ENCODE peak calls at places on chromosomes 4 and X, in six cellular contexts. Y, F, Q, I, T and W are unnamed samples.
A peak's percentile ranks its signal among the peaks of the same experiment; 100 is the strongest.

GRCh38 chr4:117467404-117467803 is 382.0 kb upstream of the TRAM1L1 start:
- DNase-seq in F (peak; percentile 41), Y (no peak), T (no peak), Q (no peak), I (peak; percentile 15), W (no peak)

GRCh38 chr4:1575418-1576199 is 108.5 kb downstream of the FAM53A start:
- DNase-seq in Y (no peak), Q (no peak), F (no peak), I (no peak), T (no peak), W (no peak)

GRCh38 chrX:155112171-155112570 is 40.9 kb downstream of the BRCC3 start:
- DNase-seq in F (no peak), Q (no peak), Y (no peak), T (no peak), I (peak; percentile 2), W (no peak)

GRCh38 chr4:98919996-98920395 is 8.9 kb downstream of the EIF4E start:
- DNase-seq in Y (no peak), I (peak; percentile 79), F (peak; percentile 39), Q (no peak), T (no peak), W (no peak)

GRCh38 chr4:1757836-1758235 is 35.3 kb upstream of the FGFR3 start:
- DNase-seq in Y (no peak), T (no peak), F (no peak), I (no peak), Q (no peak), W (no peak)

GRCh38 chrX:154412468-154412867 is 1.1 kb downstream of the TAFAZZIN start:
- DNase-seq in I (no peak), T (no peak), Y (no peak), F (no peak), Q (no peak), W (no peak)

GRCh38 chr4:153750197-153750817 is 9.5 kb downstream of the RNF175 start:
- DNase-seq in Q (peak; percentile 82), Y (peak; percentile 86), I (peak; percentile 58), F (peak; percentile 71), T (no peak), W (peak; percentile 77)

GRCh38 chr4:153114771-153115321 is 89.4 kb upstream of the TRIM2 start:
- DNase-seq in T (no peak), F (peak; percentile 75), Q (no peak), I (peak; percentile 84), Y (peak; percentile 44), W (no peak)

GRCh38 chrX:75623535-75623934 is 100.7 kb upstream of the ZDHHC15 start:
- DNase-seq in F (no peak), Y (peak; percentile 9), I (no peak), T (no peak), Q (no peak), W (no peak)

GRCh38 chr4:14096406-14096965 is 469.0 kb upstream of the BOD1L1 start:
- DNase-seq in T (no peak), F (no peak), Y (peak; percentile 10), I (peak; percentile 81), Q (no peak), W (no peak)

GRCh38 chrX:21798677-21799219 is 40.7 kb upstream of the MBTPS2 start:
- DNase-seq in Q (no peak), F (peak; percentile 59), T (no peak), I (peak; percentile 28), Y (no peak), W (no peak)

GRCh38 chr4:189087981-189088380 is 852.7 kb upstream of the FRG1 start:
- DNase-seq in T (no peak), I (no peak), Y (no peak), F (no peak), Q (no peak), W (no peak)

GRCh38 chr4:170198742-170199141 is 109.0 kb upstream of the AADAT start:
- DNase-seq in Y (no peak), Q (no peak), T (no peak), F (peak; percentile 27), I (no peak), W (no peak)

GRCh38 chr4:15753786-15754185 is 24.3 kb upstream of the CD38 start:
- DNase-seq in Y (no peak), I (peak; percentile 6), Q (no peak), F (peak; percentile 42), T (no peak), W (no peak)

GRCh38 chr4:166527500-166527899 is 654.5 kb downstream of the TLL1 start:
- DNase-seq in Y (peak; percentile 84), I (no peak), T (no peak), F (no peak), Q (peak; percentile 35), W (no peak)

GRCh38 chr4:118823471-118823870 is 12.5 kb downstream of the SEC24D start:
- DNase-seq in I (no peak), Q (no peak), Y (no peak), T (no peak), F (no peak), W (no peak)

GRCh38 chrX:80184854-80185253 is 170.3 kb downstream of the TBX22 start:
- DNase-seq in I (no peak), Q (no peak), Y (no peak), F (no peak), T (no peak), W (no peak)

GRCh38 chr4:101184668-101185067 is 162.7 kb downstream of the PPP3CA start:
- DNase-seq in F (no peak), Y (peak; percentile 31), I (no peak), Q (no peak), T (no peak), W (no peak)

GRCh38 chrX:39975094-39975865 is 122.5 kb downstream of the BCOR start:
- DNase-seq in I (no peak), Q (no peak), T (no peak), F (no peak), Y (peak; percentile 80), W (no peak)

GRCh38 chrX:55486736-55487135 is 2.9 kb downstream of the USP51 start:
- DNase-seq in F (no peak), T (no peak), Y (no peak), Q (no peak), I (no peak), W (no peak)

GRCh38 chr4:26320159-26320452 is 708 bp upstream of the RBPJ start:
- DNase-seq in Q (no peak), I (peak; percentile 28), Y (no peak), T (no peak), F (peak; percentile 79), W (no peak)

GRCh38 chr4:42904986-42905385 is 12.5 kb downstream of the GRXCR1 start:
- DNase-seq in Y (no peak), T (no peak), F (no peak), I (no peak), Q (no peak), W (no peak)

GRCh38 chrX:1788300-1788911 is 173.5 kb downstream of the ASMT start:
- DNase-seq in I (no peak), T (no peak), F (no peak), Y (no peak), Q (no peak), W (no peak)

GRCh38 chrX:19064175-19064574 is 58.1 kb downstream of the ADGRG2 start:
- DNase-seq in F (peak; percentile 64), T (no peak), Y (no peak), Q (no peak), I (peak; percentile 69), W (no peak)

GRCh38 chr4:74055096-74055495 is 16.6 kb upstream of the CXCL3 start:
- DNase-seq in T (no peak), Y (no peak), I (no peak), F (no peak), Q (no peak), W (no peak)
- H4K91ac ChIP-seq in T (no peak overlapping the region), Y (no peak overlapping the region), I (no peak overlapping the region), F (no peak overlapping the region), Q (no peak overlapping the region), W (no peak overlapping the region)

DNA sequence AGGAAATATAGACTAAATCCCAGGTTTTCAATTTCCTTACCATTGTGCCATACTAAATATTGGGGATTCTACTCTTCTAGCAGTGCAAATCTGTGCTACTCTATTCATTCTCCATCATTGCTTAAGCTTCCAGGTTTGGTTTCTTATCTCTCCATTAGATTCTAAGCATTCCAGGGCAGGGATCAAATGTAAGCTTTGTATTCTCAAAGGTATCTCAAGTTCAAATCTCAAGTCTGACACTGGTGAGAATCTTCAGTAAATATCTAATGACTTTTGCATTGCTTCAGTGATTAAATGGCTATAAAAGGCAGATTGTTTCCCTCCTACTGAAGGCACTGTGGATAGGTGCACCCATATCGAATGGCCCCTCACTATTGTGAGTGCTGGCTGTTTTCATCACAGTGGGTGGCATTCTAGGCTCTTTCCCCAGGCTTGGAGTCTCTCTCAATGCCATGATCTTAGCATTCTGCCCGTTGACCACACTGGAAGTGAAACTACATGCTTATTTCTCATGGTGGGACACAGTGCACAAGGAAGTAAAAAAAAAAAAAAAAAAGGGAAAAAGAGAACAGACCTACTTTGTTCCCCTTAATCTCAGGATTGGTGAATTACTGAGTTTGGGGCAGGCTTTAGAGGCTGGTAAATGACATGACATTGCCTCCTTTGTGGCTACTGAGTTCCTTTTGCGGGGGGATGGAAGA is 28.7 kb downstream of the FAM9C start:
- DNase-seq in T (no peak), Y (peak; percentile 57), Q (no peak), I (no peak), F (no peak), W (no peak)
- H2BK120ac ChIP-seq in T (no peak overlapping the region), Y (no peak overlapping the region), Q (no peak overlapping the region), I (peak overlapping the region; percentile 58), F (no peak overlapping the region), W (no peak overlapping the region)

GRCh38 chr4:141686146-141686775 is 49.9 kb downstream of the IL15 start:
- DNase-seq in Y (peak; percentile 33), T (no peak), Q (no peak), F (peak; percentile 23), I (peak; percentile 52), W (no peak)
- H4K91ac ChIP-seq in Y (no peak overlapping the region), T (no peak overlapping the region), Q (no peak overlapping the region), F (no peak overlapping the region), I (no peak overlapping the region), W (no peak overlapping the region)

GRCh38 chr4:140735779-140736391 is 20.3 kb downstream of the TBC1D9 start:
- DNase-seq in I (no peak), Q (no peak), T (no peak), F (no peak), Y (no peak), W (no peak)

GRCh38 chr4:140735317-140735716 is 20.9 kb downstream of the TBC1D9 start:
- DNase-seq in Q (no peak), F (no peak), Y (no peak), T (no peak), I (no peak), W (no peak)

GRCh38 chr4:140738111-140738510 is 18.1 kb downstream of the TBC1D9 start:
- DNase-seq in I (no peak), F (no peak), T (no peak), Q (no peak), Y (no peak), W (no peak)

GRCh38 chr4:140739971-140740370 is 16.2 kb downstream of the TBC1D9 start:
- DNase-seq in T (no peak), Q (no peak), I (no peak), F (no peak), Y (peak; percentile 17), W (no peak)

DNA sequence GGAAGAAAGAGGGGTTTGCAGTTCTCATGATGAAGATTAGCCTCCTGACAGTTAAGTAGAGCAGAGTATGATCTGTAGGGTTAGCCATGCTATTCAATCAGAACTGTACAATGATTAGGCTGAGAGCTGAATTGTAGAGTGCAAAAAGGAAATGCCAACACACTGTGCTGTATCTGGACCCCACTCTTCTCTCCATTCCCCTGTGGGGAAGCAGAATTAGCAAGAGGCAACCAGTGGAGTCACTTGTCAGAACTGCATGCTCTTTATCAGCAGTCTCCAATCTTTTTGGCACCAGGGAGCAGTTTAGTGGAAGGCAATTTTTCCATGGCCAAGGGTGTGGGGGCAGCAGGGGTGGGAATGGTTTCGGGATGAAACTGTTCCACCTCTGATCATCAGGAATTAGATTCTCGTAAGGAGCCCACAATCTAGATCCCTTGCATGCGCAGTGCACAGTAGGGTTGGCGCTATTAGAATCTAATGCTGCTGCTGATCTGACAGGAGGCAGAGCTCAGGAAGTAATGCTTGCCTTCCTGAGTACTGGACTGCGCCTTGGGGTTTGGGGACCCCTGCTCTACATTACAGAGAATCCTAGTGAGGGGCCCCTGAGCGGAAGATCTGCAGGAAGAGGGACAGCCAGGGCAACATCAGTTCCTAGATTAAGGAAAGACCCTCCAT is 19.4 kb downstream of the TBC1D9 start:
- DNase-seq in T (no peak), I (peak; percentile 25), F (no peak), Y (no peak), Q (no peak), W (no peak)
- H2BK120ac ChIP-seq in T (no peak overlapping the region), I (no peak overlapping the region), F (no peak overlapping the region), Y (peak overlapping the region; percentile 39), Q (no peak overlapping the region), W (no peak overlapping the region)